ENCODE peak calls at places on chromosomes 11 and 22, in seven cellular contexts. X is NCI-H2171; M is Kasumi-1; N is HFFc6; I is smooth muscle cell of the brain vasculature; V is stimulated activated CD4-positive, alpha-beta T cell treated with anti-CD3 and anti-CD28 coated beads, Interleukin-12 subunit alpha, Interleukin-12 subunit beta, amount 100 ng/mL, for 4 hours; F is stromal cell of bone marrow. E is an unnamed sample.

GRCh38 chr11:11982975-11983374 is 25.5 kb downstream of the DKK3 start:
- DNase-seq in X (no peak), M (no peak), N (peak), I (no peak), V (no peak), F (peak), E (peak)

GRCh38 chr22:48235744-48236143 is 1473.3 kb downstream of the TBC1D22A start:
- DNase-seq in X (no peak), M (no peak), N (no peak), I (no peak), V (no peak), F (no peak), E (no peak)

GRCh38 chr22:23110922-23111527 is 30.8 kb downstream of the RSPH14 start:
- DNase-seq in X (no peak), M (no peak), N (no peak), I (no peak), V (no peak), F (no peak), E (no peak)

GRCh38 chr11:15757299-15757698 is 599.0 kb downstream of the SOX6 start:
- DNase-seq in X (no peak), M (no peak), N (no peak), I (no peak), V (no peak), F (no peak), E (no peak)

GRCh38 chr22:49880281-49880680 is 26.6 kb downstream of the ZBED4 start:
- DNase-seq in X (no peak), M (peak), N (no peak), I (no peak), V (no peak), F (no peak), E (no peak)

GRCh38 chr11:82733444-82734119 is at the start of gene FAM181B:
- DNase-seq in X (no peak), M (peak), N (no peak), I (no peak), V (peak), F (peak), E (no peak)

GRCh38 chr22:25763239-25763777 is 21.3 kb downstream of the MYO18B start:
- DNase-seq in X (no peak), M (no peak), N (no peak), I (no peak), V (no peak), F (no peak), E (no peak)

GRCh38 chr22:47563406-47564157 is 801.1 kb downstream of the TBC1D22A start:
- DNase-seq in X (no peak), M (no peak), N (no peak), I (no peak), V (no peak), F (no peak), E (no peak)

E was measured in GM04504.